ENCODE peak calls at places on chromosomes 1 and 21, in seven cellular contexts. One of them, this sample, is unnamed.

GRCh38 chr1:55718758-55719671 is 503.9 kb upstream of the USP24 start:
- DNase-seq in activated effector memory CD4-positive, alpha-beta T cell treated with anti-CD3 and anti-CD28 coated beads, Interleukin-2, amount 50 U/mL, for 16 hours: no peak
- DNase-seq in substantia nigra: no peak
- DNase-seq in 8988T: no peak
- DNase-seq in activated CD4-positive, alpha-beta T cell treated with anti-CD3 and anti-CD28 coated beads, Interleukin-2, amount 10 ng/mL, durations not matched to agents 7 days and 5 days: no peak
- DNase-seq in adipocyte: peak; percentile 98
- DNase-seq in stimulated activated CD4-positive, alpha-beta T cell treated with anti-CD3 and anti-CD28 coated beads, TNF-alpha, amount 100 ng/mL, for 24 hours: no peak
- DNase-seq in this sample: no peak

GRCh38 chr21:9737871-9738520 is 783.4 kb upstream of the TPTE start:
- DNase-seq in activated CD4-positive, alpha-beta T cell treated with anti-CD3 and anti-CD28 coated beads, Interleukin-2, amount 10 ng/mL, durations not matched to agents 7 days and 5 days: no peak
- DNase-seq in stimulated activated CD4-positive, alpha-beta T cell treated with anti-CD3 and anti-CD28 coated beads, TNF-alpha, amount 100 ng/mL, for 24 hours: no peak
- DNase-seq in substantia nigra: no peak
- DNase-seq in adipocyte: no peak
- DNase-seq in activated effector memory CD4-positive, alpha-beta T cell treated with anti-CD3 and anti-CD28 coated beads, Interleukin-2, amount 50 U/mL, for 16 hours: no peak
- DNase-seq in 8988T: no peak
- DNase-seq in this sample: no peak

GRCh38 chr1:51624851-51625250 is 8.0 kb downstream of the OSBPL9 start:
- DNase-seq in activated effector memory CD4-positive, alpha-beta T cell treated with anti-CD3 and anti-CD28 coated beads, Interleukin-2, amount 50 U/mL, for 16 hours: no peak
- DNase-seq in activated CD4-positive, alpha-beta T cell treated with anti-CD3 and anti-CD28 coated beads, Interleukin-2, amount 10 ng/mL, durations not matched to agents 7 days and 5 days: no peak
- DNase-seq in adipocyte: no peak
- DNase-seq in stimulated activated CD4-positive, alpha-beta T cell treated with anti-CD3 and anti-CD28 coated beads, TNF-alpha, amount 100 ng/mL, for 24 hours: no peak
- DNase-seq in substantia nigra: no peak
- DNase-seq in 8988T: no peak
- DNase-seq in this sample: no peak

GRCh38 chr21:41170442-41170841 is 2.5 kb downstream of the BACE2 start:
- DNase-seq in activated effector memory CD4-positive, alpha-beta T cell treated with anti-CD3 and anti-CD28 coated beads, Interleukin-2, amount 50 U/mL, for 16 hours: no peak
- DNase-seq in activated CD4-positive, alpha-beta T cell treated with anti-CD3 and anti-CD28 coated beads, Interleukin-2, amount 10 ng/mL, durations not matched to agents 7 days and 5 days: peak; percentile 16
- DNase-seq in stimulated activated CD4-positive, alpha-beta T cell treated with anti-CD3 and anti-CD28 coated beads, TNF-alpha, amount 100 ng/mL, for 24 hours: no peak
- DNase-seq in 8988T: peak; percentile 53
- DNase-seq in adipocyte: peak; percentile 34
- DNase-seq in substantia nigra: no peak
- DNase-seq in this sample: no peak

GRCh38 chr1:222546548-222547259 is 1.2 kb downstream of the HHIPL2 start:
- DNase-seq in stimulated activated CD4-positive, alpha-beta T cell treated with anti-CD3 and anti-CD28 coated beads, TNF-alpha, amount 100 ng/mL, for 24 hours: no peak
- DNase-seq in adipocyte: peak; percentile 94
- DNase-seq in activated effector memory CD4-positive, alpha-beta T cell treated with anti-CD3 and anti-CD28 coated beads, Interleukin-2, amount 50 U/mL, for 16 hours: no peak
- DNase-seq in substantia nigra: no peak
- DNase-seq in activated CD4-positive, alpha-beta T cell treated with anti-CD3 and anti-CD28 coated beads, Interleukin-2, amount 10 ng/mL, durations not matched to agents 7 days and 5 days: no peak
- DNase-seq in 8988T: no peak
- DNase-seq in this sample: no peak

GRCh38 chr1:214445201-214445600 is 106.2 kb downstream of the PTPN14 start:
- DNase-seq in activated CD4-positive, alpha-beta T cell treated with anti-CD3 and anti-CD28 coated beads, Interleukin-2, amount 10 ng/mL, durations not matched to agents 7 days and 5 days: no peak
- DNase-seq in activated effector memory CD4-positive, alpha-beta T cell treated with anti-CD3 and anti-CD28 coated beads, Interleukin-2, amount 50 U/mL, for 16 hours: no peak
- DNase-seq in 8988T: no peak
- DNase-seq in adipocyte: peak; percentile 19
- DNase-seq in stimulated activated CD4-positive, alpha-beta T cell treated with anti-CD3 and anti-CD28 coated beads, TNF-alpha, amount 100 ng/mL, for 24 hours: no peak
- DNase-seq in substantia nigra: no peak
- DNase-seq in this sample: no peak

GRCh38 chr1:109931189-109931672 is 20.6 kb downstream of the CSF1 start:
- DNase-seq in 8988T: no peak
- DNase-seq in substantia nigra: peak; percentile 46
- DNase-seq in adipocyte: peak; percentile 48
- DNase-seq in stimulated activated CD4-positive, alpha-beta T cell treated with anti-CD3 and anti-CD28 coated beads, TNF-alpha, amount 100 ng/mL, for 24 hours: no peak
- DNase-seq in activated CD4-positive, alpha-beta T cell treated with anti-CD3 and anti-CD28 coated beads, Interleukin-2, amount 10 ng/mL, durations not matched to agents 7 days and 5 days: no peak
- DNase-seq in activated effector memory CD4-positive, alpha-beta T cell treated with anti-CD3 and anti-CD28 coated beads, Interleukin-2, amount 50 U/mL, for 16 hours: no peak
- DNase-seq in this sample: no peak

GRCh38 chr1:185719021-185719420 is 15.2 kb upstream of the HMCN1 start:
- DNase-seq in substantia nigra: no peak
- DNase-seq in activated effector memory CD4-positive, alpha-beta T cell treated with anti-CD3 and anti-CD28 coated beads, Interleukin-2, amount 50 U/mL, for 16 hours: no peak
- DNase-seq in adipocyte: peak; percentile 78
- DNase-seq in 8988T: no peak
- DNase-seq in activated CD4-positive, alpha-beta T cell treated with anti-CD3 and anti-CD28 coated beads, Interleukin-2, amount 10 ng/mL, durations not matched to agents 7 days and 5 days: no peak
- DNase-seq in stimulated activated CD4-positive, alpha-beta T cell treated with anti-CD3 and anti-CD28 coated beads, TNF-alpha, amount 100 ng/mL, for 24 hours: no peak
- DNase-seq in this sample: no peak

GRCh38 chr1:94755675-94756074 is 64.5 kb upstream of the SLC44A3 start:
- DNase-seq in activated effector memory CD4-positive, alpha-beta T cell treated with anti-CD3 and anti-CD28 coated beads, Interleukin-2, amount 50 U/mL, for 16 hours: no peak
- DNase-seq in substantia nigra: no peak
- DNase-seq in stimulated activated CD4-positive, alpha-beta T cell treated with anti-CD3 and anti-CD28 coated beads, TNF-alpha, amount 100 ng/mL, for 24 hours: no peak
- DNase-seq in 8988T: no peak
- DNase-seq in adipocyte: peak; percentile 96
- DNase-seq in activated CD4-positive, alpha-beta T cell treated with anti-CD3 and anti-CD28 coated beads, Interleukin-2, amount 10 ng/mL, durations not matched to agents 7 days and 5 days: peak; percentile 9
- DNase-seq in this sample: no peak

GRCh38 chr1:231039161-231040018 is 664 bp downstream of the FAM89A start:
- DNase-seq in stimulated activated CD4-positive, alpha-beta T cell treated with anti-CD3 and anti-CD28 coated beads, TNF-alpha, amount 100 ng/mL, for 24 hours: no peak
- DNase-seq in 8988T: peak; percentile 62
- DNase-seq in activated CD4-positive, alpha-beta T cell treated with anti-CD3 and anti-CD28 coated beads, Interleukin-2, amount 10 ng/mL, durations not matched to agents 7 days and 5 days: peak; percentile 22
- DNase-seq in activated effector memory CD4-positive, alpha-beta T cell treated with anti-CD3 and anti-CD28 coated beads, Interleukin-2, amount 50 U/mL, for 16 hours: peak; percentile 76
- DNase-seq in substantia nigra: no peak
- DNase-seq in adipocyte: peak; percentile 78
- DNase-seq in this sample: peak; percentile 64

GRCh38 chr1:235867903-235868469 is 1.3 kb upstream of the LYST start:
- DNase-seq in stimulated activated CD4-positive, alpha-beta T cell treated with anti-CD3 and anti-CD28 coated beads, TNF-alpha, amount 100 ng/mL, for 24 hours: no peak
- DNase-seq in substantia nigra: no peak
- DNase-seq in adipocyte: no peak
- DNase-seq in activated CD4-positive, alpha-beta T cell treated with anti-CD3 and anti-CD28 coated beads, Interleukin-2, amount 10 ng/mL, durations not matched to agents 7 days and 5 days: peak; percentile 61
- DNase-seq in activated effector memory CD4-positive, alpha-beta T cell treated with anti-CD3 and anti-CD28 coated beads, Interleukin-2, amount 50 U/mL, for 16 hours: peak; percentile 83
- DNase-seq in 8988T: no peak
- DNase-seq in this sample: no peak

This sample was measured in D721Med.